ENCODE peak calls at places on chromosomes 2 and 18, in nine cellular contexts. H is T-cell; C is omental fat pad; I is psoas muscle; B is central memory CD4-positive, alpha-beta T cell; A is stimulated activated CD8-positive, alpha-beta memory T cell treated with anti-CD3 and anti-CD28 coated beads, Interleukin-4, amount 100 ng/mL, for 24 hours; F is T-helper 1 cell; Q is lung microvascular endothelial cell; X is MM.1S. K is an unnamed sample.

GRCh38 chr2:55779459-55780421 is 86.1 kb upstream of the PNPT1 start:
- DNase-seq in H (no peak), C (no peak), I (no peak), B (no peak), A (no peak), F (no peak), Q (peak), X (peak), K (peak)

GRCh38 chr2:230931556-230932231 is 6.7 kb upstream of the GPR55 start:
- DNase-seq in H (no peak), C (no peak), I (no peak), B (no peak), A (no peak), F (no peak), Q (no peak), X (no peak), K (no peak)

GRCh38 chr18:3655254-3655554 is 205.2 kb downstream of the TGIF1 start:
- DNase-seq in H (no peak), C (no peak), I (no peak), B (no peak), A (no peak), F (no peak), Q (no peak), X (no peak), K (no peak)

GRCh38 chr18:65788373-65788772 is 37.6 kb downstream of the CDH7 start:
- DNase-seq in H (no peak), C (no peak), I (no peak), B (no peak), A (no peak), F (no peak), Q (no peak), X (peak), K (no peak)

GRCh38 chr18:27004056-27004829 is 138.7 kb upstream of the AQP4 start:
- DNase-seq in H (no peak), C (no peak), I (no peak), B (no peak), A (no peak), F (no peak), Q (peak), X (no peak), K (no peak)

GRCh38 chr2:26477126-26477910 is 606 bp downstream of the OTOF start:
- DNase-seq in H (no peak), C (no peak), I (no peak), B (no peak), A (no peak), F (no peak), Q (peak), X (no peak), K (peak)

GRCh38 chr18:48785686-48786470 is 164.9 kb downstream of the SMAD7 start:
- DNase-seq in H (no peak), C (no peak), I (peak), B (no peak), A (no peak), F (no peak), Q (no peak), X (no peak), K (no peak)

GRCh38 chr2:160477032-160477431 is 16.6 kb downstream of the RBMS1 start:
- DNase-seq in H (no peak), C (no peak), I (no peak), B (no peak), A (no peak), F (no peak), Q (no peak), X (no peak), K (no peak)

GRCh38 chr2:221254281-221254680 is 317.8 kb downstream of the EPHA4 start:
- DNase-seq in H (no peak), C (no peak), I (no peak), B (no peak), A (no peak), F (no peak), Q (no peak), X (no peak), K (no peak)

GRCh38 chr2:23746141-23746863 is 180.6 kb downstream of the ATAD2B start:
- DNase-seq in H (no peak), C (no peak), I (no peak), B (no peak), A (no peak), F (no peak), Q (no peak), X (no peak), K (no peak)

GRCh38 chr18:29377346-29377745 is 1200.4 kb upstream of the CDH2 start:
- DNase-seq in H (no peak), C (no peak), I (no peak), B (no peak), A (no peak), F (no peak), Q (no peak), X (no peak), K (no peak)

GRCh38 chr2:85861180-85861579 is 27.6 kb downstream of the ST3GAL5 start:
- DNase-seq in H (no peak), C (no peak), I (no peak), B (no peak), A (no peak), F (no peak), Q (peak), X (peak), K (peak)

GRCh38 chr2:178761759-178762371 is 45.4 kb downstream of the TTN start:
- DNase-seq in H (peak), C (no peak), I (no peak), B (peak), A (peak), F (peak), Q (peak), X (peak), K (peak)

GRCh38 chr2:65331361-65331760 is 101.0 kb downstream of the SPRED2 start:
- DNase-seq in H (no peak), C (no peak), I (no peak), B (no peak), A (no peak), F (no peak), Q (no peak), X (no peak), K (no peak)

GRCh38 chr18:12929477-12930083 is 18.2 kb upstream of the SEH1L start:
- DNase-seq in H (no peak), C (no peak), I (no peak), B (no peak), A (no peak), F (no peak), Q (no peak), X (no peak), K (no peak)

GRCh38 chr18:54923339-54923956 is 35.8 kb downstream of the CCDC68 start:
- DNase-seq in H (no peak), C (no peak), I (no peak), B (no peak), A (no peak), F (no peak), Q (no peak), X (no peak), K (no peak)

GRCh38 chr2:64718250-64718866 is 64.6 kb upstream of the SERTAD2 start:
- DNase-seq in H (no peak), C (no peak), I (no peak), B (no peak), A (no peak), F (no peak), Q (no peak), X (no peak), K (no peak)

GRCh38 chr2:27184115-27184514 is 27.7 kb upstream of the ATRAID start:
- DNase-seq in H (no peak), C (no peak), I (no peak), B (no peak), A (no peak), F (no peak), Q (peak), X (no peak), K (no peak)

GRCh38 chr18:78213365-78213994 is 766.1 kb upstream of the SALL3 start:
- DNase-seq in H (no peak), C (no peak), I (no peak), B (no peak), A (no peak), F (no peak), Q (no peak), X (no peak), K (no peak)